ENCODE peak calls at places on chromosomes 2 and 18, in four cellular contexts. One of them, this sample, is unnamed.

GRCh38 chr18:45854036-45854586 is 28.6 kb downstream of the SIGLEC15 start:
- DNase-seq in PC-9: no peak
- DNase-seq in hepatocyte: no peak
- DNase-seq in IMR-90: no peak
- DNase-seq in this sample: no peak

GRCh38 chr2:84970266-84970955 is 550 bp upstream of the KCMF1 start:
- DNase-seq in PC-9: peak
- DNase-seq in IMR-90: peak
- DNase-seq in hepatocyte: peak
- DNase-seq in this sample: peak

GRCh38 chr2:240405133-240405532 is 30.3 kb upstream of the GPC1 start:
- DNase-seq in hepatocyte: no peak
- DNase-seq in IMR-90: no peak
- DNase-seq in PC-9: no peak
- DNase-seq in this sample: no peak

GRCh38 chr18:24118750-24119577 is 19.9 kb upstream of the CABYR start:
- DNase-seq in PC-9: peak
- DNase-seq in hepatocyte: peak
- DNase-seq in IMR-90: peak
- DNase-seq in this sample: peak

GRCh38 chr2:43143756-43144155 is 82.7 kb downstream of the ZFP36L2 start:
- DNase-seq in PC-9: no peak
- DNase-seq in IMR-90: no peak
- DNase-seq in hepatocyte: no peak
- DNase-seq in this sample: no peak

GRCh38 chr18:48613589-48613988 is 74.8 kb downstream of the CTIF start:
- DNase-seq in IMR-90: peak
- DNase-seq in hepatocyte: no peak
- DNase-seq in PC-9: no peak
- DNase-seq in this sample: no peak

GRCh38 chr2:196131384-196131861 is 40.0 kb downstream of the STK17B start:
- DNase-seq in hepatocyte: peak
- DNase-seq in IMR-90: peak
- DNase-seq in PC-9: peak
- DNase-seq in this sample: no peak

GRCh38 chr2:100483892-100484291 is 13.6 kb downstream of the NMS start:
- DNase-seq in PC-9: no peak
- DNase-seq in hepatocyte: no peak
- DNase-seq in IMR-90: no peak
- DNase-seq in this sample: no peak

GRCh38 chr18:68428026-68428425 is 286.9 kb downstream of the TMX3 start:
- DNase-seq in PC-9: no peak
- DNase-seq in IMR-90: peak
- DNase-seq in hepatocyte: peak
- DNase-seq in this sample: peak

GRCh38 chr2:71877636-71878035 is 270.0 kb downstream of the CYP26B1 start:
- DNase-seq in IMR-90: no peak
- DNase-seq in PC-9: no peak
- DNase-seq in hepatocyte: no peak
- DNase-seq in this sample: no peak

GRCh38 chr18:63107171-63107850 is 212.3 kb downstream of the BCL2 start:
- DNase-seq in hepatocyte: no peak
- DNase-seq in PC-9: no peak
- DNase-seq in IMR-90: no peak
- DNase-seq in this sample: no peak

GRCh38 chr2:240182966-240183365 is 42.5 kb upstream of the OTOS start:
- DNase-seq in PC-9: no peak
- DNase-seq in hepatocyte: no peak
- DNase-seq in IMR-90: no peak
- DNase-seq in this sample: no peak

GRCh38 chr2:187459242-187459641 is 11.2 kb upstream of the CALCRL start:
- DNase-seq in PC-9: no peak
- DNase-seq in IMR-90: no peak
- DNase-seq in hepatocyte: no peak
- DNase-seq in this sample: no peak

GRCh38 chr2:111155610-111156009 is 34.9 kb downstream of the BCL2L11 start:
- DNase-seq in hepatocyte: no peak
- DNase-seq in PC-9: no peak
- DNase-seq in IMR-90: peak
- DNase-seq in this sample: peak

GRCh38 chr2:25711641-25712369 is 38.4 kb upstream of the DTNB start:
- DNase-seq in hepatocyte: no peak
- DNase-seq in PC-9: no peak
- DNase-seq in IMR-90: no peak
- DNase-seq in this sample: no peak

GRCh38 chr2:25710750-25711149 is 37.4 kb upstream of the DTNB start:
- DNase-seq in hepatocyte: no peak
- DNase-seq in PC-9: no peak
- DNase-seq in IMR-90: no peak
- DNase-seq in this sample: no peak

GRCh38 chr2:25712455-25712854 is 39.1 kb upstream of the DTNB start:
- DNase-seq in PC-9: no peak
- DNase-seq in IMR-90: no peak
- DNase-seq in hepatocyte: no peak
- DNase-seq in this sample: no peak

GRCh38 chr2:25709349-25709748 is 36.0 kb upstream of the DTNB start:
- DNase-seq in IMR-90: no peak
- DNase-seq in PC-9: no peak
- DNase-seq in hepatocyte: no peak
- DNase-seq in this sample: no peak

GRCh38 chr2:25714740-25715139 is 41.4 kb upstream of the DTNB start:
- DNase-seq in hepatocyte: no peak
- DNase-seq in IMR-90: peak
- DNase-seq in PC-9: peak
- DNase-seq in this sample: no peak
- TF ChIP-seq CTCF in hepatocyte: no peak
- TF ChIP-seq CTCF in IMR-90: no peak
- TF ChIP-seq CTCF in PC-9: no peak
- TF ChIP-seq CTCF in this sample: no peak

GRCh38 chr18:22019193-22019592 is 150.2 kb upstream of the GATA6 start:
- DNase-seq in hepatocyte: no peak
- DNase-seq in IMR-90: no peak
- DNase-seq in PC-9: no peak
- DNase-seq in this sample: no peak

GRCh38 chr18:22018366-22018765 is 151.0 kb upstream of the GATA6 start:
- DNase-seq in IMR-90: no peak
- DNase-seq in PC-9: no peak
- DNase-seq in hepatocyte: peak
- DNase-seq in this sample: no peak

GRCh38 chr18:22020127-22020866 is 149.1 kb upstream of the GATA6 start:
- DNase-seq in PC-9: no peak
- DNase-seq in IMR-90: no peak
- DNase-seq in hepatocyte: peak
- DNase-seq in this sample: no peak

GRCh38 chr18:22021701-22022100 is 147.7 kb upstream of the GATA6 start:
- DNase-seq in IMR-90: no peak
- DNase-seq in hepatocyte: no peak
- DNase-seq in PC-9: no peak
- DNase-seq in this sample: no peak

GRCh38 chr18:22020867-22021370 is 148.5 kb upstream of the GATA6 start:
- DNase-seq in hepatocyte: no peak
- DNase-seq in IMR-90: no peak
- DNase-seq in PC-9: no peak
- DNase-seq in this sample: no peak
- H3K27ac ChIP-seq in hepatocyte: peak
- H3K27ac ChIP-seq in IMR-90: no peak
- H3K27ac ChIP-seq in PC-9: no peak
- H3K27ac ChIP-seq in this sample: no peak

GRCh38 chr2:28620371-28620793 is 124.5 kb downstream of the PLB1 start:
- DNase-seq in hepatocyte: no peak
- DNase-seq in PC-9: no peak
- DNase-seq in IMR-90: no peak
- DNase-seq in this sample: no peak

GRCh38 chr2:28619213-28620196 is 123.6 kb downstream of the PLB1 start:
- DNase-seq in hepatocyte: no peak
- DNase-seq in IMR-90: peak
- DNase-seq in PC-9: peak
- DNase-seq in this sample: no peak

GRCh38 chr2:28622101-28622499 is 126.2 kb downstream of the PLB1 start:
- DNase-seq in IMR-90: no peak
- DNase-seq in PC-9: no peak
- DNase-seq in hepatocyte: no peak
- DNase-seq in this sample: no peak

GRCh38 chr2:28620801-28621171 is 124.9 kb downstream of the PLB1 start:
- DNase-seq in hepatocyte: no peak
- DNase-seq in PC-9: no peak
- DNase-seq in IMR-90: no peak
- DNase-seq in this sample: no peak

DNA sequence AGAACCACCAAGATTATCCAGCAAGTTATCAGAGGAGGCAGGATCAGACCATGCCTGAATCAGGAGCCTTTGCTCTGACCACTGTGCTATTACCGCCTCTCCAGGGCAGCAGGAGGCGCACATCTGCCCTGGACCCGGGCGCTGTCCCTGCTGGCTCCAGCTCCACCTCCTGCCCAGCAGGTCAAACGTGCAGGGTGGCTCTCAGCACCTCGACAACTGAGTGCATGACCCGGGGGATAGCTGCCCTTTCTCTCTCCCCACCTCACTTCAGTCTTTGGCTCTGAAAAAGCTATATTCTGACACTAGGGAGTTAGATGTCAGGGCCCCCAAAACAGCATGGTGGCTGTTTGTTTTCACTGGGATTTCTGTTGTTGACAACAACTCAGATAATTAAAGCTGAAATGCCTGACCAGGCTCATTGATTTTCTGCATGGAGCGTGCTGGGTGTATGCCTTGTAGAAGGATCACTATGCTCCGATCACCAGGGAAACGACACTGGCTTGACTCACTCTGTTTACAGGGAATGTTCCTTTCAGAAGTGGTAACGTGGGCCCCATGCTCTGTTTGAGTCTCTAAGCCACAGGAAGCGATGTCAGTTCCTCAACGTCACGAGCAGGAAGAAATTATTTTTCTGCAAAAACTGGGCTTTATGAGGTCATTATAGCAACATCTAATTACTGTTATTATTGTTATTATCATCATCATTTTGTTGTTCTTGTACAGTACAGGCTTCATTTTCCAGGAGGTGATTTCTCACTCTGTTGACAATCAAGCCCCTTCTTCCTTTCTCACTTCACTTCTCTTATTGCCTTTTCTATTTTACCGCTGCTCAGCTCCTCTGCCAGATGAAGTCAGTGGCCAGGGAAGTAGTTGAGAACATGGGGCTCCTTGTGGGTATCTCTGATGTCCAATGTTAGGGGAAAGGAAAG is 125.6 kb downstream of the PLB1 start:
- DNase-seq in hepatocyte: peak
- DNase-seq in PC-9: peak
- DNase-seq in IMR-90: peak
- DNase-seq in this sample: peak
- TF ChIP-seq CTCF in hepatocyte: peak
- TF ChIP-seq CTCF in PC-9: peak
- TF ChIP-seq CTCF in IMR-90: peak
- TF ChIP-seq CTCF in this sample: no peak

GRCh38 chr2:127075821-127076220 is 31.1 kb downstream of the BIN1 start:
- DNase-seq in hepatocyte: no peak
- DNase-seq in PC-9: no peak
- DNase-seq in IMR-90: no peak
- DNase-seq in this sample: no peak

GRCh38 chr2:127072970-127073369 is 34.0 kb downstream of the BIN1 start:
- DNase-seq in IMR-90: no peak
- DNase-seq in PC-9: no peak
- DNase-seq in hepatocyte: no peak
- DNase-seq in this sample: no peak

GRCh38 chr2:127076290-127076689 is 30.7 kb downstream of the BIN1 start:
- DNase-seq in PC-9: no peak
- DNase-seq in hepatocyte: no peak
- DNase-seq in IMR-90: no peak
- DNase-seq in this sample: no peak

GRCh38 chr2:127074936-127075335 is 32.0 kb downstream of the BIN1 start:
- DNase-seq in IMR-90: no peak
- DNase-seq in hepatocyte: no peak
- DNase-seq in PC-9: no peak
- DNase-seq in this sample: no peak

GRCh38 chr2:127074358-127074757 is 32.6 kb downstream of the BIN1 start:
- DNase-seq in hepatocyte: no peak
- DNase-seq in PC-9: no peak
- DNase-seq in IMR-90: no peak
- DNase-seq in this sample: no peak
- H3K27ac ChIP-seq in hepatocyte: peak
- H3K27ac ChIP-seq in PC-9: no peak
- H3K27ac ChIP-seq in IMR-90: no peak
- H3K27ac ChIP-seq in this sample: peak

DNA sequence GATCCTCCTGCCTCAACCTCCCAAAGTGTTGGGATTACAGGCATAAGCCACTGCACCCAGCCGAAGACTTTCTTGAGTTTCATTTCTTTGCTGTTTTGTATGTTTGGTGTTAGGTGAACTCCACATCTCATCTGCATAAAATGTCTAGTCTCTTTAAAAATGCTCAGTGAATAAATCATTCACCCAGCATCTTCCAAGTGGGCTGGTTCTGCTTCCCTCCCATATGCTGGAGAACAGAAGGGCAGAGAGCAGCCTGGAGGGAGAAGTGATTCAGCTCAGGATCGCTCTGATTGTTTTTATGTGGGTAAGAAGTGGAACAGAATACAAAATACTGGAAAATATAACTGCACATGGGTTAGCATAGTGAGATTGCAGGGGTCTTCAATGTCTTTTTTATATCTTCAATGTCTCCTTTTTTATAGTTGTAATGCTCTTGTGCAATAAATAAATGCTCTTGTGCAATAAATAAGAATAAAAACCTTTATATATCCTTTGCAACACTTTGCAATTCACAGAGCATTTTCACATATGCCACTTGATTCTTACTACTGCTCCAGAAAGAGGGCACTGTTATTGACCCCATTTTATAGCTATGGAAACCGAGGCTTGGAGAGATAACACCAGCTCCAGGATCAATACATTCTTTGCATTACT is 253.0 kb upstream of the NCKAP5 start:
- DNase-seq in PC-9: no peak
- DNase-seq in IMR-90: peak
- DNase-seq in hepatocyte: no peak
- DNase-seq in this sample: no peak
- TF ChIP-seq CTCF in PC-9: no peak
- TF ChIP-seq CTCF in IMR-90: no peak
- TF ChIP-seq CTCF in hepatocyte: no peak
- TF ChIP-seq CTCF in this sample: no peak

GRCh38 chr2:194483041-194483440 is 1174.0 kb upstream of the SLC39A10 start:
- DNase-seq in hepatocyte: no peak
- DNase-seq in PC-9: no peak
- DNase-seq in IMR-90: no peak
- DNase-seq in this sample: no peak
- H3K27ac ChIP-seq in hepatocyte: no peak
- H3K27ac ChIP-seq in PC-9: no peak
- H3K27ac ChIP-seq in IMR-90: no peak
- H3K27ac ChIP-seq in this sample: no peak